ENCODE peak calls at places on chromosomes 1 and 21, in seven cellular contexts. D, Z, M, W, Q, K and G are unnamed samples.

GRCh38 chr1:1965546-1965945 is 38.0 kb downstream of the CFAP74 start:
- DNase-seq in Z (no peak), D (no peak), W (no peak), M (no peak), Q (no peak), K (no peak), G (no peak)

GRCh38 chr1:189752461-189752860 is 725.2 kb downstream of the BRINP3 start:
- DNase-seq in Q (no peak), D (no peak), M (no peak), K (no peak), Z (no peak), W (peak), G (no peak)

GRCh38 chr21:33324311-33325221 is at the start of gene IFNAR1:
- DNase-seq in K (peak), Q (peak), M (peak), W (peak), Z (peak), D (peak), G (peak)

GRCh38 chr1:109485001-109485400 is 1.3 kb downstream of the ATXN7L2 start:
- DNase-seq in M (peak), W (no peak), Z (no peak), K (no peak), Q (no peak), D (no peak), G (no peak)

GRCh38 chr1:235327559-235328270 is at the start of gene ARID4B:
- DNase-seq in M (no peak), W (no peak), Z (peak), Q (no peak), D (no peak), K (peak), G (peak)

GRCh38 chr1:108075055-108075454 is 110.1 kb upstream of the VAV3 start:
- DNase-seq in K (no peak), Q (no peak), W (no peak), M (no peak), D (peak), Z (no peak), G (no peak)

GRCh38 chr1:227730630-227731151 is 4.4 kb downstream of the JMJD4 start:
- DNase-seq in K (peak), D (no peak), Z (no peak), Q (no peak), W (no peak), M (no peak), G (no peak)

GRCh38 chr1:7967206-7967605 is 5.7 kb downstream of the PARK7 start:
- DNase-seq in Z (no peak), D (no peak), W (no peak), K (no peak), M (no peak), Q (peak), G (no peak)

GRCh38 chr1:82090104-82090503 is 289.4 kb downstream of the ADGRL2 start:
- DNase-seq in D (no peak), M (peak), Z (no peak), W (no peak), Q (peak), K (no peak), G (no peak)
- TF ChIP-seq CTCF in D (no peak), M (peak), Z (peak), W (peak), Q (peak), K (peak), G (peak)

GRCh38 chr1:57377731-57378139 is 46.1 kb downstream of the DAB1 start:
- DNase-seq in Z (no peak), K (no peak), Q (no peak), D (no peak), W (no peak), M (peak), G (peak)
- TF ChIP-seq CTCF in Z (peak), K (peak), Q (no peak), D (no peak), W (no peak), M (peak), G (no peak)

GRCh38 chr1:64378826-64379225 is 91.1 kb upstream of the CACHD1 start:
- DNase-seq in Z (no peak), W (no peak), Q (no peak), D (no peak), M (peak), K (no peak), G (no peak)
- TF ChIP-seq CTCF in Z (no peak), W (peak), Q (no peak), D (no peak), M (peak), K (no peak), G (no peak)

DNA sequence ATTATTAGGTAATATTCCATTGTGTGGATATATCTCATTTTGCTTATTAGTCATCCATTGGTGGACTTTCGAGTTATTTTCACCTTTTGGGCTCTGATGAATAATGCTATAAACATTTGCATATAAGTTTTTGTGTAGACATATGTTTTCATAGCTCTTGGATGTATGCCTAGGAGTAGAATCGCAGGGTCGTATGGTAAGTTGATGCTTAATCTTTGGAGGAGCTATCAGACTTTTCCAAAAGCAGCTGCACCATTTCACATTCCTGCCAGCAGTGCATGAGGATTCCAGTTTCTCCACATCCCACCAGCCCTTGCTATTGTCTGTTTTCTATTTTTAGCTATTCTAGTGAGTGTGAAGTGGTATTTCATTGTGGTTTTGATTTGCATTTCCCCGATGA is 120.3 kb upstream of the TMEM51 start:
- DNase-seq in W (peak), Q (no peak), D (no peak), K (no peak), Z (no peak), M (no peak), G (no peak)
- TF ChIP-seq CTCF in W (peak), Q (no peak), D (no peak), K (peak), Z (peak), M (no peak), G (no peak)

DNA sequence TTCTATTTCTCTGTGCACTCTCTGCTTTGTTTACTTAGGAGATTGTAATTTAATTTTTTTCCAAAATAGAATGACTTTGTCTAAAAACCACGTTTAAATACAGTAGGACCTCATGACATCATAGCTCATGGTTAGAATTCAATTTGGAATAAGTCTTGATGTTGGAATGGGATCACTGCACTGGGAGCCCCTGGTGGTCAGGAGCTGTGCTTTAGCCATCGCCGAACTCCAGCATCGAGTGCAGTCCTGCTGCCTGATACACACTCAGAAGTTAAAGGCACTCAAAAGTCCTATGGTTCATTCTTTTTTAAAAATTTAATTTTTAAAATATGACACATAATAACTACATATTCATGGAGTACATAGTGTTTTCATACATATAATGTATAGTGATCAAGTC is 75.1 kb downstream of the TEX35 start:
- DNase-seq in W (no peak), Z (no peak), M (peak), K (no peak), Q (no peak), D (no peak), G (no peak)
- TF ChIP-seq CTCF in W (no peak), Z (peak), M (peak), K (no peak), Q (no peak), D (no peak), G (no peak)

GRCh38 chr1:180188103-180188506 is 33.4 kb downstream of the QSOX1 start:
- DNase-seq in D (no peak), M (peak), Z (peak), Q (peak), K (peak), W (no peak), G (peak)
- TF ChIP-seq CTCF in D (peak), M (peak), Z (peak), Q (peak), K (peak), W (peak), G (peak)